ENCODE peak calls at places on chromosomes 7 and 10, in six cellular contexts. G is IMR-90; V is CD4-positive, alpha-beta T cell; R is tibial nerve; M is AG04450; O is gastrocnemius medialis. K is an unnamed sample. For H3K9me3, the result is how much of the 10 kb centered on the place peaks cover.

GRCh38 chr7:99740573-99741437 is 5.8 kb upstream of the CYP3A7 start:
- DNase-seq in G (peak), V (no peak), R (no peak), M (no peak), O (peak), K (no peak)

GRCh38 chr7:132575336-132575986 is 809 bp downstream of the PLXNA4 start:
- DNase-seq in G (peak), V (no peak), R (peak), M (no peak), O (no peak), K (peak)

GRCh38 chr10:42988517-42989395 is 88.1 kb upstream of the RET start:
- DNase-seq in G (no peak), V (no peak), R (no peak), M (no peak), O (no peak), K (no peak)

GRCh38 chr10:11163990-11164805 is 146.5 kb downstream of the CELF2 start:
- DNase-seq in G (no peak), V (no peak), R (no peak), M (no peak), O (no peak), K (no peak)

GRCh38 chr7:137295925-137296324 is 47.6 kb downstream of the PTN start:
- DNase-seq in G (no peak), V (no peak), R (no peak), M (no peak), O (no peak), K (no peak)

GRCh38 chr10:118971876-118972275 is 57.6 kb upstream of the NANOS1 start:
- DNase-seq in G (no peak), V (no peak), R (no peak), M (no peak), O (no peak), K (no peak)

GRCh38 chr7:136480875-136481274 is 387.6 kb upstream of the CHRM2 start:
- DNase-seq in G (no peak), V (no peak), R (no peak), M (no peak), O (no peak), K (no peak)

GRCh38 chr10:89959433-89960110 is 258.2 kb downstream of the KIF20B start:
- DNase-seq in G (no peak), V (no peak), R (no peak), M (no peak), O (no peak), K (no peak)

GRCh38 chr7:6513541-6513940 is 37.7 kb downstream of the GRID2IP start:
- DNase-seq in G (no peak), V (no peak), R (no peak), M (no peak), O (no peak), K (no peak)

GRCh38 chr10:122029503-122030199 is 40.7 kb downstream of the TACC2 start:
- DNase-seq in G (no peak), V (no peak), R (no peak), M (no peak), O (peak), K (peak)

GRCh38 chr10:7069706-7070105 is 341.1 kb downstream of the SFMBT2 start:
- DNase-seq in G (no peak), V (no peak), R (no peak), M (no peak), O (no peak), K (no peak)

GRCh38 chr10:116385994-116386809 is 41.4 kb upstream of the PNLIPRP3 start:
- DNase-seq in G (peak), V (no peak), R (no peak), M (no peak), O (no peak), K (no peak)

GRCh38 chr10:58967551-58968418 is 208.7 kb upstream of the PHYHIPL start:
- DNase-seq in G (no peak), V (no peak), R (no peak), M (no peak), O (no peak), K (no peak)

GRCh38 chr7:121525155-121525819 is 129.2 kb upstream of the FAM3C start:
- DNase-seq in G (no peak), V (no peak), R (no peak), M (no peak), O (no peak), K (no peak)

GRCh38 chr10:23172846-23173548 is 19.1 kb upstream of the PTF1A start:
- DNase-seq in G (no peak), V (no peak), R (no peak), M (no peak), O (no peak), K (no peak)

DNA sequence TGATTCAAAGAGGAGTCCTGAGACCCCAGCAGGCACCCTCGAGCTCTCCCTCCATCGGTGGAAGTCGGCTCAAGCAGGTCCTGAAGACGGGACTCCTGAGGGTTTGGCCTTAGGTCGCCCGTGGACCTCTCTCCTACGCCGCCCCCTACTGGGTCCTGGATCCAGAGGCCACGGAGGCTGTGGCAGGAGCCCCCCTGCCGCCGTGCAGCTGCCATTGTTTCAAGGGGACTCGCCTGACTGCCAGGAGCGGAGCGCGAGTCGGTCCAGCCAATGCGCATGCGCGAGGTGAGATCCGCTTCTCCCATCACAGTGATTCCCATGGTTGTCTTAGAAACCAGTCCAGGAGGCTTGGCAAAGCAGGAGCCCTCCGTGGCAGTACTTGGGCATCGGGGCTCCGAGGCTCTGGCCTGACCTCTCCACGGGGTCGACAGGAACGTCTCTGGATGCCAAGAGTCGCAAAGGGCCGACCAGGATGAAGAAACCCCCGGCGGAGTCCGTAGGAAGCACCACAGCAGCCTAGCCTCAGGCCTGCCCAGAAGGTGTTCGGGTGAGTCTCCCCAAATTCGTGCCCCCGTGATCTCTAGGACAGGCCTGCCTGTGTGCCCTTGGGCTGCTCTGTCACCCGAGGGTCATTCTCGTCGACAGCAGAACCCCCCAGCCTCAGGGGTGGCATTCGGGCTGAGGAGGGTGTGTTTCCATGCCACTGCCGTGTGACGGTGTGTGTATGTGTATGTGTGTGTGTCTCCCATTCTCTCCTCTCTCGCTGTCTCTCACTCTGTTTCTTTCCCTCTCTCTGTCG is 322.3 kb downstream of the ZNF716 start:
- DNase-seq in G (no peak), V (no peak), R (no peak), M (no peak), O (no peak), K (no peak)
- H3K9me3 ChIP-seq in G (under half), V (under half), R (under half), M (half or more), O (under half), K (under half)

GRCh38 chr10:132019366-132019765 is 37.6 kb upstream of the BNIP3 start:
- DNase-seq in G (no peak), V (no peak), R (no peak), M (no peak), O (no peak), K (no peak)
- TF ChIP-seq CTCF in G (no peak), V (no peak), R (no peak), M (no peak), O (no peak), K (no peak)

GRCh38 chr7:74217455-74218342 is 7.9 kb downstream of the LAT2 start:
- DNase-seq in G (peak), V (no peak), R (no peak), M (no peak), O (no peak), K (no peak)
- H3K27ac ChIP-seq in G (no peak), V (no peak), R (no peak), M (no peak), O (no peak), K (no peak)

GRCh38 chr10:456486-456885 is 233.0 kb downstream of the DIP2C start:
- DNase-seq in G (no peak), V (no peak), R (no peak), M (no peak), O (no peak), K (no peak)

GRCh38 chr10:454860-455259 is 234.6 kb downstream of the DIP2C start:
- DNase-seq in G (peak), V (no peak), R (no peak), M (peak), O (peak), K (peak)

GRCh38 chr10:458466-458865 is 231.0 kb downstream of the DIP2C start:
- DNase-seq in G (no peak), V (no peak), R (no peak), M (no peak), O (no peak), K (no peak)

GRCh38 chr10:459743-460142 is 229.7 kb downstream of the DIP2C start:
- DNase-seq in G (no peak), V (no peak), R (no peak), M (no peak), O (no peak), K (no peak)
- H3K9me3 ChIP-seq in G (under half), V (under half), R (under half), M (under half), O (under half), K (under half)

DNA sequence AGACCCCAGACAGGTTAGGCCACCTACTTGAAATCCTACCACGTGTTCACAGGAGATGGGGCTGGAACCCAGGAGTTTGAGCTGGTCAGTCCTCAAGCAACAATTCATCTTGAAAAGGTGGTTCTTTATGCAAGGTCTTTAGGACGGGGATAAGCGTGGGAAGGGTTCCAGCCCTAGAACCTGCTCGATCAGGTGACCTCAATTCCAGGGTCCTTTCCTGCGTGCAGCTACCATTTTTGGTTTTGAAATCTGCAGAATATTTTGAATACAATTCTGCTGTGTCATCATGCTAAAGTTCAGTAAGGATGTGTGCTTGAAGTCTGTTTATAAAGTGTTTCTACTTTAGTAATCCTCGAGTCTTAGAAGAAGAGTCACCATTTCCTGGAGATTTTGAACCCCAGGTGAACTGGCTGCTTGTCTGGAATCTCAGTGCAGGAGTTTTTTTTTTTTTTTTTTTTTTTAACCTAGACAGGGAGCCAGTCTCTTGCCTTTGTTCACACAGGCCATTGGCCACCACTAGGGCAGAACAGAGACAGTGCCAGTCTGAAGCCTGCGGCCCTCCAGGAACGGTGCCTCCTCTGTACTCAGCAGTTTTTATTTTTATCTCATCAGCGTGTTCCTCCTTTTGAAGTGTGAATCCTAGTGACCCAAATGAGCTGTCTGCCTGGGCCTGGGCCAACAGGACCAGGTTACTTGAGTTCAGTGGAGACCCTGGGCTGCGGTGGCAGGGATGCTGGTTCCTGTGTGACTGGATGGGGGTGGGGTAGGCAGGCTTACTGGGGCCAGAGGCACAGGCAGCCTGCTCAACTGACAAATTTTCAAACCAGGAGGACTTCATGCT is 54.6 kb downstream of the EEPD1 start:
- DNase-seq in G (peak), V (peak), R (peak), M (peak), O (peak), K (peak)
- TF ChIP-seq CTCF in G (peak), V (no peak), R (no peak), M (no peak), O (peak), K (peak)

DNA sequence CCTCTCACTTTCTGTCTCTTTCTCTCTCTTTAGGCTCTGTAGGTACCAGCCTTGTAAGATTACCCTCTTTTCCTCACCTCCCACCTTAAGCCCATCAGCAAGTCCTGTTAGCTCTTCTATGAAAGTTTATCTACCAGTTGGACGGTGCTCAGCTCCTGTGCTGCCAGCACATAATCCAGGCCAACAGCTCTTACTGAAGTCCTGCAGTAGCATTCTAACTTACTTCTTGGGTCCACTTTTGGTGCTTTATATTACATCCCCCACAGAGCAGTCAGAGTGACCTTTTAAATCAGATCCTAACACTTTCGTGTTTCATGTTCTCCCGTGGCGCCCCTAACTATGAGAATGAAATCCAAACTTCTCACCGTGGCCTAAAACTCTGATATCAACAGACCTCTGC is 38.9 kb upstream of the ITGA8 start:
- DNase-seq in G (no peak), V (no peak), R (no peak), M (no peak), O (no peak), K (no peak)
- H3K27ac ChIP-seq in G (no peak), V (no peak), R (no peak), M (no peak), O (no peak), K (no peak)

DNA sequence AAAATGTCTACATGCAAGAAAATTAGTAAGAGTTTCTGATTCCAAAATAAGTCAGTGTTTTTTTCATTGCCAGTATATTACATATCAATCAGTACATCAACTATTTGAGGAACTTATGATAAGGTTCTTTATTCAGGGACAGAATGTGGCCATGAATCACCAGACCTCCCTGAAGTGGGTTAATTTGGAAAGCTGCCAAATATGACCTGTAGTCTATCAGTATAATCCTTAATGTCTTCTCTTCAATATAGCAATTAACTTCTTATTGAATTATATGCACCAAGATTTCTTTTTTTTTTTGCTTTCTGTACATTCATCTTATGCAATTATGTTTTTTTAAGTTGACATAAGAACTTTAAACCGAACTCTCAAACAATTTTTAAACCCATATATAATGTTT is 714.5 kb upstream of the POT1 start:
- DNase-seq in G (no peak), V (no peak), R (no peak), M (no peak), O (no peak), K (no peak)
- H3K9me3 ChIP-seq in G (under half), V (under half), R (under half), M (under half), O (under half), K (under half)

DNA sequence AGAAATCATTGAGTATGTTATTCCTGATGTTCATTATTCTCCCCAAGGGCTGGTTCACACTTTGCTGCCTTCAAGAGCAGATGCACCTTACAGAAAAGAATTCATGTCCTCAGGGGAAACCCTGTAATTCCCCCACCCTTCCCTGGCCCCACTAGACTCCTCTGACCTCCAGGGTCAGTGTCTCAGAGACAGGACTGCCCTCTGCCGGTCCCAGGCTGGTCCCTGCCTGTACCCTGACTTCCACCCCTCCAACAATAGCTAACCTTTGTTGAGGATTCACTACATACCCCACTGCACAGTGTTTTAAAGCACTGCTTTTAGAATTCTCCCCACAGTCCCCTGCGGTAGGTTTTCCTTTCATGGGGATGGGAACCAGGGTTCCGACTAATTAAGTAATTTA is 4.4 kb upstream of the SEPHS1 start:
- DNase-seq in G (no peak), V (no peak), R (no peak), M (no peak), O (no peak), K (no peak)
- TF ChIP-seq CTCF in G (no peak), V (no peak), R (no peak), M (no peak), O (no peak), K (no peak)

GRCh38 chr7:3440509-3440908 is 139.5 kb downstream of the SDK1 start:
- DNase-seq in G (no peak), V (no peak), R (no peak), M (no peak), O (no peak), K (no peak)
- H3K27ac ChIP-seq in G (no peak), V (no peak), R (no peak), M (no peak), O (no peak), K (no peak)

GRCh38 chr7:158124671-158125079 is 462.9 kb downstream of the PTPRN2 start:
- DNase-seq in G (no peak), V (no peak), R (no peak), M (no peak), O (no peak), K (peak)
- H3K9me3 ChIP-seq in G (half or more), V (under half), R (under half), M (half or more), O (under half), K (under half)

K was measured in psoas muscle.